ENCODE peak calls at places on chromosome 1, in six cellular contexts. One of them, this sample, is unnamed. For H3K9me3 and H3K4me1, the result is how much of the 10 kb centered on the place peaks cover.

GRCh38 chr1:82386365-82387069 is 585.8 kb downstream of the ADGRL2 start:
- DNase-seq in GM23248: peak
- DNase-seq in CD8-positive, alpha-beta memory T cell: no peak
- DNase-seq in adrenal gland: no peak
- DNase-seq in neuronal stem cell: no peak
- DNase-seq in uterus: no peak
- DNase-seq in this sample: no peak

GRCh38 chr1:178122283-178122682 is 28.4 kb downstream of the RASAL2 start:
- DNase-seq in GM23248: peak
- DNase-seq in CD8-positive, alpha-beta memory T cell: no peak
- DNase-seq in adrenal gland: no peak
- DNase-seq in neuronal stem cell: no peak
- DNase-seq in uterus: no peak
- DNase-seq in this sample: no peak

GRCh38 chr1:64405833-64406232 is 64.1 kb upstream of the CACHD1 start:
- DNase-seq in GM23248: peak
- DNase-seq in CD8-positive, alpha-beta memory T cell: no peak
- DNase-seq in adrenal gland: no peak
- DNase-seq in neuronal stem cell: no peak
- DNase-seq in uterus: no peak
- DNase-seq in this sample: no peak

GRCh38 chr1:173405758-173406344 is 71.3 kb upstream of the PRDX6 start:
- DNase-seq in GM23248: peak
- DNase-seq in CD8-positive, alpha-beta memory T cell: no peak
- DNase-seq in adrenal gland: no peak
- DNase-seq in neuronal stem cell: no peak
- DNase-seq in uterus: no peak
- DNase-seq in this sample: no peak

GRCh38 chr1:46364612-46365011 is 24.0 kb downstream of the NSUN4 start:
- DNase-seq in GM23248: peak
- DNase-seq in CD8-positive, alpha-beta memory T cell: no peak
- DNase-seq in adrenal gland: no peak
- DNase-seq in neuronal stem cell: no peak
- DNase-seq in uterus: no peak
- DNase-seq in this sample: no peak

GRCh38 chr1:234756066-234756783 is 146.2 kb upstream of the IRF2BP2 start:
- DNase-seq in GM23248: no peak
- DNase-seq in CD8-positive, alpha-beta memory T cell: no peak
- DNase-seq in adrenal gland: no peak
- DNase-seq in neuronal stem cell: no peak
- DNase-seq in uterus: no peak
- DNase-seq in this sample: no peak

GRCh38 chr1:24112381-24113169 is 640 bp upstream of the MYOM3 start:
- DNase-seq in GM23248: peak
- DNase-seq in CD8-positive, alpha-beta memory T cell: peak
- DNase-seq in adrenal gland: peak
- DNase-seq in neuronal stem cell: no peak
- DNase-seq in uterus: peak
- DNase-seq in this sample: peak

GRCh38 chr1:109883248-109883955 is 27.2 kb upstream of the CSF1 start:
- DNase-seq in GM23248: no peak
- DNase-seq in CD8-positive, alpha-beta memory T cell: no peak
- DNase-seq in adrenal gland: peak
- DNase-seq in neuronal stem cell: no peak
- DNase-seq in uterus: peak
- DNase-seq in this sample: no peak

GRCh38 chr1:18121072-18121820 is 13.6 kb downstream of the IGSF21 start:
- DNase-seq in GM23248: no peak
- DNase-seq in CD8-positive, alpha-beta memory T cell: no peak
- DNase-seq in adrenal gland: no peak
- DNase-seq in neuronal stem cell: no peak
- DNase-seq in uterus: no peak
- DNase-seq in this sample: no peak

GRCh38 chr1:47624531-47624930 is 186.7 kb downstream of the FOXD2 start:
- DNase-seq in GM23248: no peak
- DNase-seq in CD8-positive, alpha-beta memory T cell: no peak
- DNase-seq in adrenal gland: peak
- DNase-seq in neuronal stem cell: no peak
- DNase-seq in uterus: no peak
- DNase-seq in this sample: peak

GRCh38 chr1:6220236-6220635 is 14.3 kb downstream of the RNF207 start:
- DNase-seq in GM23248: no peak
- DNase-seq in CD8-positive, alpha-beta memory T cell: no peak
- DNase-seq in adrenal gland: no peak
- DNase-seq in neuronal stem cell: no peak
- DNase-seq in uterus: no peak
- DNase-seq in this sample: no peak

GRCh38 chr1:107196973-107197562 is 56.2 kb downstream of the NTNG1 start:
- DNase-seq in GM23248: peak
- DNase-seq in CD8-positive, alpha-beta memory T cell: no peak
- DNase-seq in adrenal gland: no peak
- DNase-seq in neuronal stem cell: peak
- DNase-seq in uterus: no peak
- DNase-seq in this sample: peak

GRCh38 chr1:23126801-23127200 is 41.9 kb downstream of the LUZP1 start:
- DNase-seq in GM23248: peak
- DNase-seq in CD8-positive, alpha-beta memory T cell: no peak
- DNase-seq in adrenal gland: no peak
- DNase-seq in neuronal stem cell: no peak
- DNase-seq in uterus: no peak
- DNase-seq in this sample: no peak

GRCh38 chr1:56709269-56709880 is 64.3 kb downstream of the PRKAA2 start:
- DNase-seq in GM23248: peak
- DNase-seq in CD8-positive, alpha-beta memory T cell: no peak
- DNase-seq in adrenal gland: no peak
- DNase-seq in neuronal stem cell: peak
- DNase-seq in uterus: peak
- DNase-seq in this sample: peak

GRCh38 chr1:53800621-53801020 is 37.5 kb downstream of the NDC1 start:
- DNase-seq in GM23248: no peak
- DNase-seq in CD8-positive, alpha-beta memory T cell: no peak
- DNase-seq in adrenal gland: no peak
- DNase-seq in neuronal stem cell: no peak
- DNase-seq in uterus: no peak
- DNase-seq in this sample: no peak

GRCh38 chr1:21906173-21907078 is 30.7 kb downstream of the HSPG2 start:
- DNase-seq in GM23248: peak
- DNase-seq in CD8-positive, alpha-beta memory T cell: no peak
- DNase-seq in adrenal gland: peak
- DNase-seq in neuronal stem cell: no peak
- DNase-seq in uterus: peak
- DNase-seq in this sample: no peak

GRCh38 chr1:209505044-209505443 is 78.5 kb upstream of the CAMK1G start:
- DNase-seq in GM23248: peak
- DNase-seq in CD8-positive, alpha-beta memory T cell: no peak
- DNase-seq in adrenal gland: no peak
- DNase-seq in neuronal stem cell: no peak
- DNase-seq in uterus: no peak
- DNase-seq in this sample: no peak

GRCh38 chr1:26016258-26016943 is 5.2 kb upstream of the EXTL1 start:
- DNase-seq in GM23248: no peak
- DNase-seq in CD8-positive, alpha-beta memory T cell: no peak
- DNase-seq in adrenal gland: no peak
- DNase-seq in neuronal stem cell: no peak
- DNase-seq in uterus: no peak
- DNase-seq in this sample: no peak

GRCh38 chr1:155962599-155963211 is 15.6 kb downstream of the ARHGEF2 start:
- DNase-seq in GM23248: peak
- DNase-seq in CD8-positive, alpha-beta memory T cell: no peak
- DNase-seq in adrenal gland: no peak
- DNase-seq in neuronal stem cell: no peak
- DNase-seq in uterus: peak
- DNase-seq in this sample: no peak

GRCh38 chr1:247100676-247101279 is 3.4 kb downstream of the ZNF669 start:
- DNase-seq in GM23248: no peak
- DNase-seq in CD8-positive, alpha-beta memory T cell: no peak
- DNase-seq in adrenal gland: no peak
- DNase-seq in neuronal stem cell: no peak
- DNase-seq in uterus: no peak
- DNase-seq in this sample: no peak
- H3K9me3 ChIP-seq in GM23248: under half
- H3K9me3 ChIP-seq in CD8-positive, alpha-beta memory T cell: under half
- H3K9me3 ChIP-seq in adrenal gland: under half
- H3K9me3 ChIP-seq in neuronal stem cell: under half
- H3K9me3 ChIP-seq in uterus: under half
- H3K9me3 ChIP-seq in this sample: under half

GRCh38 chr1:198934901-198935301 is 296.1 kb downstream of the PTPRC start:
- DNase-seq in GM23248: peak
- DNase-seq in CD8-positive, alpha-beta memory T cell: peak
- DNase-seq in adrenal gland: no peak
- DNase-seq in neuronal stem cell: no peak
- DNase-seq in uterus: no peak
- DNase-seq in this sample: peak

GRCh38 chr1:198934414-198934813 is 295.6 kb downstream of the PTPRC start:
- DNase-seq in GM23248: no peak
- DNase-seq in CD8-positive, alpha-beta memory T cell: no peak
- DNase-seq in adrenal gland: no peak
- DNase-seq in neuronal stem cell: no peak
- DNase-seq in uterus: no peak
- DNase-seq in this sample: no peak

GRCh38 chr1:198936371-198937083 is 297.7 kb downstream of the PTPRC start:
- DNase-seq in GM23248: peak
- DNase-seq in CD8-positive, alpha-beta memory T cell: no peak
- DNase-seq in adrenal gland: no peak
- DNase-seq in neuronal stem cell: no peak
- DNase-seq in uterus: no peak
- DNase-seq in this sample: no peak

GRCh38 chr1:198933506-198933905 is 294.7 kb downstream of the PTPRC start:
- DNase-seq in GM23248: no peak
- DNase-seq in CD8-positive, alpha-beta memory T cell: no peak
- DNase-seq in adrenal gland: no peak
- DNase-seq in neuronal stem cell: no peak
- DNase-seq in uterus: no peak
- DNase-seq in this sample: no peak

DNA sequence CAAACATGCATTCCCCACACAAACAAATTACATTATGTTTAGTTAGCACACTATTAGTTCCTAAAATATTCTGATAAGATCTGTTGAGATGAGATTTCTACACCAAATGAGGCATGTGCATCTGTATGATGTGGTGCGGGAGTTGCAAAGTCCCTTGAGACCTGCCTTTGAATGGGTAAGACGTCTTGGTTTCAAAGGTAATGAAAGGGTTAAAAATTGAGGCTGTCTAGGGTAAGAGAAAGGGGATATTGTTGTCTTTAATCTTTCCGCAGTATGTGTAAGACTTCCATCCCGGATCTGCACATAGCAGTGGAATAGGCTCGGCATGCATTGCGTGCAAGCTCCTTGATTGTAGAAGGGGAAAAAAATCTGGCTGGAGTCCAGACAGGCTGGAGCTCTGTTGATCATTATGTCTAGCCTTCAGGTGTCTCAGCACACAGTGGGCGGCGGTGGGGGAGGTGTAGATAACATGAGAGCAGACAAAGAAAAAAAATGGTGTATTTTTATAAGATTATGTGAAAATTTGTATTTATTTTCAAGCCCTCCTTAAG is 296.6 kb downstream of the PTPRC start:
- DNase-seq in GM23248: peak
- DNase-seq in CD8-positive, alpha-beta memory T cell: peak
- DNase-seq in adrenal gland: peak
- DNase-seq in neuronal stem cell: no peak
- DNase-seq in uterus: peak
- DNase-seq in this sample: peak
- H3K4me1 ChIP-seq in GM23248: under half
- H3K4me1 ChIP-seq in CD8-positive, alpha-beta memory T cell: under half
- H3K4me1 ChIP-seq in adrenal gland: under half
- H3K4me1 ChIP-seq in neuronal stem cell: under half
- H3K4me1 ChIP-seq in uterus: under half
- H3K4me1 ChIP-seq in this sample: under half

GRCh38 chr1:160085686-160086089 is 4.3 kb downstream of the KCNJ9 start:
- DNase-seq in GM23248: peak
- DNase-seq in CD8-positive, alpha-beta memory T cell: peak
- DNase-seq in adrenal gland: peak
- DNase-seq in neuronal stem cell: peak
- DNase-seq in uterus: peak
- DNase-seq in this sample: peak
- H3K27ac ChIP-seq in GM23248: no peak
- H3K27ac ChIP-seq in CD8-positive, alpha-beta memory T cell: no peak
- H3K27ac ChIP-seq in adrenal gland: no peak
- H3K27ac ChIP-seq in neuronal stem cell: no peak
- H3K27ac ChIP-seq in uterus: no peak
- H3K27ac ChIP-seq in this sample: no peak

GRCh38 chr1:125080077-125080476 is 3895.3 kb downstream of the SRGAP2C start:
- DNase-seq in GM23248: no peak
- DNase-seq in CD8-positive, alpha-beta memory T cell: no peak
- DNase-seq in adrenal gland: no peak
- DNase-seq in neuronal stem cell: no peak
- DNase-seq in uterus: no peak
- DNase-seq in this sample: peak
- H3K9me3 ChIP-seq in GM23248: under half
- H3K9me3 ChIP-seq in CD8-positive, alpha-beta memory T cell: under half
- H3K9me3 ChIP-seq in adrenal gland: under half
- H3K9me3 ChIP-seq in neuronal stem cell: under half
- H3K9me3 ChIP-seq in uterus: under half
- H3K9me3 ChIP-seq in this sample: under half

DNA sequence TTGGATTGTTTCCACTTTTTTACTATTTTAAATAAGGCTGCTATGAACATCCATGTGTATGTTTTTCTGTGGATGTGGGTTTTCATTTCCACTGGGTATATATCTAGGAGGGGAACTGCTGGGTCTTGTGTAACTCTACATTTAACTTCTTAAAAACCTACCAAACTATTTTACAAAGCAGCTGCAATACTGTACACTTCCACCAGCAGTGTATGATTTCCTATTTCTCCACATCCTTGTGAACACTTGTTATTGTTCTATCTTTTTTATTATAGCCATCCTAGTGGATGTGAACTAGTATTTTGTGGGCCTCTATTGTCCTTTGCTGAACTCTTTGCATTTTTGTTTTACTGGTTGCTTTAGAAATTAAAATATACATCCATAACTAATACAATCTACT is 33.4 kb downstream of the DIPK1A start:
- DNase-seq in GM23248: no peak
- DNase-seq in CD8-positive, alpha-beta memory T cell: no peak
- DNase-seq in adrenal gland: no peak
- DNase-seq in neuronal stem cell: no peak
- DNase-seq in uterus: no peak
- DNase-seq in this sample: no peak
- H3K4me1 ChIP-seq in GM23248: under half
- H3K4me1 ChIP-seq in CD8-positive, alpha-beta memory T cell: under half
- H3K4me1 ChIP-seq in adrenal gland: under half
- H3K4me1 ChIP-seq in neuronal stem cell: under half
- H3K4me1 ChIP-seq in uterus: under half
- H3K4me1 ChIP-seq in this sample: under half

GRCh38 chr1:31327381-31327780 is 30.5 kb downstream of the ZCCHC17 start:
- DNase-seq in GM23248: peak
- DNase-seq in CD8-positive, alpha-beta memory T cell: no peak
- DNase-seq in adrenal gland: no peak
- DNase-seq in neuronal stem cell: no peak
- DNase-seq in uterus: no peak
- DNase-seq in this sample: no peak
- H3K27ac ChIP-seq in GM23248: no peak
- H3K27ac ChIP-seq in CD8-positive, alpha-beta memory T cell: no peak
- H3K27ac ChIP-seq in adrenal gland: no peak
- H3K27ac ChIP-seq in neuronal stem cell: no peak
- H3K27ac ChIP-seq in uterus: no peak
- H3K27ac ChIP-seq in this sample: no peak

This sample was measured in small intestine.